ENCODE peak calls at places on chromosomes 5 and 9, in seven cellular contexts. V is transverse colon, K is heart right ventricle, Z is spleen, G is RWPE2, J is tibial nerve, Y is esophagus squamous epithelium. S is an unnamed sample. For H3K4me1, the result is how much of the 10 kb centered on the place peaks cover.

GRCh38 chr5:119355244-119355635 is 579 bp upstream of the TNFAIP8 start:
- DNase-seq in Y (no peak), J (no peak), Z (peak), V (no peak), K (no peak), G (peak), S (no peak)

GRCh38 chr9:121610638-121610953 is 40.8 kb upstream of the DAB2IP start:
- DNase-seq in J (no peak), K (no peak), Z (no peak), V (no peak), G (no peak), Y (no peak), S (no peak)

GRCh38 chr9:131585375-131585774 is 40.1 kb downstream of the PRRT1B start:
- DNase-seq in K (no peak), V (peak), Z (peak), G (no peak), Y (no peak), J (no peak), S (peak)

GRCh38 chr5:81757404-81757803 is 6.5 kb upstream of the SSBP2 start:
- DNase-seq in G (no peak), V (no peak), Z (no peak), J (no peak), Y (no peak), K (no peak), S (no peak)

GRCh38 chr9:107312651-107313050 is 29.6 kb downstream of the RAD23B start:
- DNase-seq in K (peak), Y (no peak), Z (no peak), V (no peak), G (no peak), J (no peak), S (peak)

GRCh38 chr9:126516936-126517750 is 96.6 kb upstream of the LMX1B start:
- DNase-seq in K (peak), G (peak), Y (no peak), J (peak), V (no peak), Z (peak), S (peak)

GRCh38 chr5:178083942-178084341 is 29.4 kb upstream of the N4BP3 start:
- DNase-seq in K (no peak), Z (no peak), Y (no peak), J (no peak), V (no peak), G (no peak), S (no peak)

GRCh38 chr9:33446507-33447403 is 638 bp downstream of the AQP3 start:
- DNase-seq in V (peak), G (no peak), Z (no peak), Y (no peak), J (no peak), K (no peak), S (peak)

GRCh38 chr5:58752030-58752429 is 169.2 kb downstream of the RAB3C start:
- DNase-seq in K (no peak), V (no peak), G (no peak), J (no peak), Y (no peak), Z (no peak), S (peak)

GRCh38 chr5:124278636-124279035 is 467.8 kb downstream of the ZNF608 start:
- DNase-seq in Z (no peak), G (no peak), K (no peak), V (no peak), Y (no peak), J (no peak), S (no peak)

GRCh38 chr9:38082456-38083287 is 13.6 kb upstream of the SHB start:
- DNase-seq in K (no peak), V (no peak), J (no peak), Z (peak), Y (no peak), G (peak), S (peak)

GRCh38 chr5:34460496-34460895 is 195.6 kb upstream of the RAI14 start:
- DNase-seq in V (no peak), Z (no peak), K (no peak), Y (no peak), J (no peak), G (no peak), S (no peak)

GRCh38 chr9:99906403-99907207 is at the start of gene STX17:
- DNase-seq in J (peak), G (peak), K (peak), V (peak), Z (peak), Y (no peak), S (peak)

GRCh38 chr9:33273972-33274328 is 9.1 kb downstream of the CHMP5 start:
- DNase-seq in Z (no peak), G (no peak), J (no peak), V (no peak), K (no peak), Y (no peak), S (no peak)

GRCh38 chr5:98364549-98364948 is 408.9 kb upstream of the RGMB start:
- DNase-seq in Z (no peak), K (no peak), J (no peak), V (no peak), Y (no peak), G (no peak), S (no peak)

GRCh38 chr9:34458967-34459355 is 356 bp downstream of the DNAI1 start:
- DNase-seq in Z (peak), G (no peak), Y (no peak), K (no peak), V (no peak), J (no peak), S (no peak)

GRCh38 chr9:137416006-137416562 is 6.9 kb downstream of the EXD3 start:
- DNase-seq in J (no peak), Z (no peak), V (no peak), Y (no peak), G (no peak), K (no peak), S (no peak)

GRCh38 chr5:158194561-158194961 is 335.6 kb upstream of the CLINT1 start:
- DNase-seq in Y (no peak), J (no peak), V (no peak), G (no peak), K (no peak), Z (peak), S (no peak)

GRCh38 chr5:78518365-78519197 is 130.0 kb downstream of the LHFPL2 start:
- DNase-seq in G (no peak), Z (no peak), J (no peak), V (peak), K (peak), Y (no peak), S (peak)

GRCh38 chr5:126253406-126253805 is 169.8 kb upstream of the GRAMD2B start:
- DNase-seq in K (no peak), Z (no peak), V (no peak), Y (no peak), G (no peak), J (no peak), S (no peak)

GRCh38 chr9:74662616-74663015 is 165.5 kb downstream of the RORB start:
- DNase-seq in K (no peak), Y (no peak), Z (no peak), G (no peak), V (no peak), J (no peak), S (no peak)
- TF ChIP-seq CTCF in K (no peak), Y (no peak), Z (no peak), G (no peak), V (no peak), J (no peak), S (no peak)

GRCh38 chr5:132461235-132461634 is 29.3 kb downstream of the IRF1 start:
- DNase-seq in V (no peak), J (no peak), Z (no peak), K (no peak), G (no peak), Y (no peak), S (no peak)
- H3K4me1 ChIP-seq in V (half or more), J (under half), Z (half or more), K (half or more), G (half or more), Y (half or more), S (under half)

GRCh38 chr5:52943285-52943684 is 45.9 kb upstream of the ITGA2 start:
- DNase-seq in K (no peak), J (no peak), V (no peak), G (no peak), Z (no peak), Y (no peak), S (no peak)
- TF ChIP-seq CTCF in K (no peak), J (no peak), V (no peak), G (peak), Z (no peak), Y (no peak), S (peak)

GRCh38 chr9:95057121-95057520 is 260.4 kb downstream of the FANCC start:
- DNase-seq in G (no peak), V (no peak), K (no peak), Z (no peak), Y (no peak), J (no peak), S (no peak)

GRCh38 chr9:95058121-95058785 is 259.3 kb downstream of the FANCC start:
- DNase-seq in K (no peak), Y (no peak), Z (no peak), G (no peak), V (no peak), J (no peak), S (no peak)

GRCh38 chr9:95055337-95055850 is 262.1 kb downstream of the FANCC start:
- DNase-seq in G (no peak), J (no peak), K (no peak), Y (no peak), V (no peak), Z (no peak), S (no peak)

GRCh38 chr9:95053611-95054440 is 263.7 kb downstream of the FANCC start:
- DNase-seq in G (no peak), Y (no peak), Z (no peak), K (no peak), J (no peak), V (no peak), S (peak)

DNA sequence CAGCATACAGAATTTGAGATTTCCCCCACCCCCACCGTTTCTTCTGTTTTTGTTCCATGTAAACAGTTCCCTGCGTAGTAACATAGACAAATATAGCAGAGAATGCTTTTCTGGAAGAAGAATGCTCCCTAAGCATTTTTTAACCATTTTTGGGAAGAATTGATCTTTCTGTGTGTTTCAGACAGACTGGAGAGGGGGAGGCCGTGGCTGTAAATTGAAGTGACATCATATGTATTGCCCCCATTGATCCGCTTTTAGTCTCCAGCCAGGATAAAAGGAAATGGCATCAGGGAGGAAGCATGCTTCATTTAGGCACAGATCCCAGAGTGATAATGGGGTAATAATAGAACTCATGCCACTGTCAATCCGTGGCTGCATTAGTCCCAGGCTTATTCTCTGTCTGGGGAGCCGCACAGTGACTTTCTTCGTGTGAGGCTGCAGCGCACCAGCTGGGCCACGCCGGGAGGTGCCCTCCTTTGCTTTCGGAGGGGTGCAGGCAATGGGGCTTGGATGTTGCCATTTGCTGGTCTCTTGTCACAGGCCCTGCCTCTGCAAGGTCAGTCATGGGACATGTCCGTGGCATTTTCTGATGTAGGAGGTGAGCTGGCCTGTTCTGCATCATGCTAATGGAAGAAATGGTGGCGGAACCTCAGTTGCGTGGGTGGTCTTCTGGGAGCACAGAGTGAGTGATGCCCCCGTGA is 261.5 kb downstream of the FANCC start:
- DNase-seq in G (no peak), K (no peak), J (no peak), V (no peak), Z (no peak), Y (no peak), S (peak)
- H3K4me1 ChIP-seq in G (half or more), K (half or more), J (under half), V (under half), Z (under half), Y (half or more), S (under half)

S was measured in cardiac muscle cell.